ENCODE peak calls at places on chromosomes 5 and 9, in ten cellular contexts. U, G, O, Y, F, N, K, E, M and A are unnamed samples.
A peak's percentile ranks its signal among the peaks of the same experiment; 100 is the strongest.

GRCh38 chr9:133730994-133731715 is 7.0 kb downstream of the SARDH start:
- DNase-seq in K (no peak), F (no peak), E (no peak), G (peak; percentile 1), Y (no peak), M (no peak), O (no peak), N (no peak), U (no peak), A (peak; percentile 20)

GRCh38 chr9:37919956-37920335 is 16.0 kb upstream of the SLC25A51 start:
- DNase-seq in G (no peak), Y (no peak), N (no peak), O (no peak), M (no peak), F (no peak), E (no peak), K (no peak), U (no peak), A (no peak)

GRCh38 chr5:53291528-53291927 is 182.0 kb upstream of the MOCS2 start:
- DNase-seq in O (no peak), N (no peak), M (no peak), Y (peak; percentile 80), G (no peak), K (no peak), U (peak; percentile 62), F (peak; percentile 79), E (no peak), A (no peak)

GRCh38 chr5:40033411-40033810 is 608.6 kb upstream of the DAB2 start:
- DNase-seq in F (no peak), N (no peak), Y (no peak), M (no peak), G (no peak), K (no peak), E (no peak), U (no peak), O (no peak), A (no peak)

GRCh38 chr5:175880797-175881312 is 9.5 kb downstream of the CPLX2 start:
- DNase-seq in Y (no peak), K (no peak), G (no peak), O (no peak), M (no peak), U (no peak), N (no peak), E (no peak), F (no peak), A (no peak)

GRCh38 chr9:9791621-9792020 is 821.2 kb downstream of the PTPRD start:
- DNase-seq in Y (peak; percentile 1), O (no peak), M (no peak), K (no peak), F (peak; percentile 8), U (peak; percentile 38), E (no peak), N (no peak), G (peak; percentile 5), A (no peak)

GRCh38 chr5:132812123-132812948 is 766 bp upstream of the SOWAHA start:
- DNase-seq in M (no peak), E (no peak), G (no peak), F (no peak), U (no peak), Y (no peak), O (no peak), K (no peak), N (no peak), A (no peak)

GRCh38 chr9:15144567-15145174 is 162.3 kb downstream of the TTC39B start:
- DNase-seq in G (no peak), N (no peak), Y (peak; percentile 36), M (no peak), U (no peak), F (no peak), E (no peak), O (no peak), K (no peak), A (no peak)

GRCh38 chr5:41747291-41747690 is 122.9 kb downstream of the OXCT1 start:
- DNase-seq in F (peak; percentile 86), U (peak; percentile 68), M (peak; percentile 38), O (no peak), E (no peak), Y (peak; percentile 80), K (no peak), N (peak; percentile 4), G (no peak), A (no peak)

GRCh38 chr9:93154293-93154903 is 20.3 kb upstream of the NINJ1 start:
- DNase-seq in O (no peak), Y (peak; percentile 17), M (peak; percentile 30), N (peak; percentile 81), G (peak; percentile 84), F (no peak), E (no peak), K (peak; percentile 51), U (no peak), A (no peak)

GRCh38 chr9:95459218-95459617 is 57.6 kb downstream of the PTCH1 start:
- DNase-seq in E (no peak), G (no peak), U (peak; percentile 37), N (no peak), M (no peak), K (no peak), O (no peak), Y (no peak), F (no peak), A (no peak)

GRCh38 chr9:135036861-135037465 is 50.5 kb upstream of the OLFM1 start:
- DNase-seq in M (no peak), K (no peak), U (no peak), O (no peak), G (no peak), Y (no peak), E (no peak), F (no peak), N (no peak), A (no peak)

GRCh38 chr5:142644640-142645361 is 41.1 kb downstream of the FGF1 start:
- DNase-seq in K (no peak), M (peak; percentile 53), F (peak; percentile 100), E (no peak), U (peak; percentile 97), O (peak; percentile 12), Y (peak; percentile 98), N (no peak), G (no peak), A (peak; percentile 38)

GRCh38 chr9:105142406-105143092 is 101.9 kb upstream of the SLC44A1 start:
- DNase-seq in K (peak; percentile 43), N (no peak), M (no peak), G (no peak), F (no peak), U (no peak), O (no peak), E (no peak), Y (peak; percentile 81), A (no peak)

GRCh38 chr9:135561391-135562234 is at the start of gene PAEP:
- DNase-seq in O (no peak), N (no peak), U (no peak), K (no peak), Y (peak; percentile 36), F (no peak), M (no peak), G (no peak), E (no peak), A (no peak)

GRCh38 chr5:142263346-142263745 is 61.5 kb downstream of the SPRY4 start:
- DNase-seq in Y (no peak), K (no peak), E (no peak), G (peak; percentile 15), F (no peak), N (no peak), O (no peak), U (no peak), M (no peak), A (no peak)

GRCh38 chr5:78757269-78758053 is 108.9 kb upstream of the LHFPL2 start:
- DNase-seq in O (no peak), K (no peak), Y (peak; percentile 72), E (no peak), G (no peak), U (peak; percentile 69), M (no peak), N (no peak), F (peak; percentile 92), A (no peak)

GRCh38 chr5:1297243-1297642 is 2.4 kb upstream of the TERT start:
- DNase-seq in N (no peak), E (no peak), U (no peak), K (no peak), O (no peak), Y (no peak), G (no peak), F (no peak), M (no peak), A (no peak)

GRCh38 chr5:167582263-167582662 is 709.2 kb upstream of the WWC1 start:
- DNase-seq in F (peak; percentile 48), E (no peak), G (no peak), Y (peak; percentile 52), M (no peak), N (no peak), O (no peak), K (no peak), U (peak; percentile 40), A (no peak)
- TF ChIP-seq CTCF in F (peak; percentile 26), E (no peak), G (no peak), Y (peak; percentile 34), M (no peak), N (no peak), O (no peak), K (no peak), U (no peak), A (no peak)

DNA sequence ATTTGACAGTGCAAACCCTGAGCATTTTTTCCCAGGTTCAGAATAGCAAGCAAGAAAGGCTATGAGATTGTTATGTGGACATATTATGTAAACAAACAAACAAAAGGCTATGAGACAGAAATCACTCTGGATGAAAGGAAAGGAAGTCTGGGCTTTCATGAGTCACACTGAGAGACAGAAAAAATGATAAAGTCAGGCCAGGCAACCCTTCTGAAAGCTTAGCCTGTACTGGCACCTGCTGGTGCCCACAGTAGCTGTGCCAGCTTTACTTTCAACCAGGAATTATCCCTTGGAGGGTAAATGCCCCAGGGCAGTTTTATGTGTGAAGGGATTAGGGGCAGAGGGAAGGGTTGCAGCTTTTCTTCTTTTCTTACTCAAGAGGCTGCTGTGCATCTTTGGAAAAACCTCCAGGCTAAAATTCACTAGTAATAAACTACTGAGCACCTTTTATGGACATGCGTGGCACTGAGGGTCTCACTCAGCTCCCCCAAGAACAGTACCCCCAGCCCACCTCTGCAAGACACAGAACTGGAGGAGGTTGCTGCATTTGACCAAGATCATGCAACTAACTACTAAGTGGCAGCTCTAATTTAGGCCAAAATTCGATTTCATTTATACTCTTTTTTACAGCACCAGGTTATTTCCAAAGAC is 41.7 kb downstream of the ACTL7B start:
- DNase-seq in U (peak; percentile 38), G (peak; percentile 35), K (peak; percentile 15), N (peak; percentile 17), O (no peak), M (no peak), Y (peak; percentile 48), E (peak; percentile 28), F (peak; percentile 40), A (no peak)
- TF ChIP-seq CTCF in U (peak; percentile 12), G (peak; percentile 41), K (peak; percentile 48), N (no peak), O (peak; percentile 22), M (no peak), Y (peak; percentile 41), E (no peak), F (peak; percentile 35), A (no peak)

GRCh38 chr5:75202935-75203334 is 33.7 kb downstream of the ANKRD31 start:
- DNase-seq in M (no peak), N (no peak), O (no peak), E (no peak), F (no peak), G (no peak), Y (no peak), U (no peak), K (no peak), A (no peak)
- TF ChIP-seq CTCF in M (no peak), N (no peak), O (no peak), E (no peak), F (no peak), G (no peak), Y (no peak), U (no peak), K (no peak), A (no peak)

GRCh38 chr5:33743089-33743488 is 148.7 kb downstream of the ADAMTS12 start:
- DNase-seq in N (no peak), K (no peak), O (no peak), F (no peak), M (no peak), Y (peak; percentile 25), E (no peak), U (no peak), G (no peak), A (no peak)
- TF ChIP-seq CTCF in N (no peak), K (no peak), O (no peak), F (no peak), M (no peak), Y (no peak), E (no peak), U (no peak), G (no peak), A (no peak)